ENCODE peak calls at places on chromosomes 16 and 17, in seven cellular contexts. One of them, this sample, is unnamed.

GRCh38 chr17:57587201-57587870 is 157.8 kb downstream of the CCDC182 start:
- DNase-seq in endodermal cell: no peak
- DNase-seq in thoracic aorta: no peak
- DNase-seq in A549: no peak
- DNase-seq in HL-60: no peak
- DNase-seq in heart left ventricle: no peak
- DNase-seq in heart right ventricle: no peak
- DNase-seq in this sample: no peak

GRCh38 chr17:43949777-43950176 is 4.0 kb downstream of the PYY start:
- DNase-seq in endodermal cell: peak; percentile 47
- DNase-seq in thoracic aorta: no peak
- DNase-seq in A549: no peak
- DNase-seq in HL-60: no peak
- DNase-seq in heart left ventricle: no peak
- DNase-seq in heart right ventricle: no peak
- DNase-seq in this sample: no peak

GRCh38 chr16:27721548-27722265 is 171.8 kb downstream of the KATNIP start:
- DNase-seq in endodermal cell: no peak
- DNase-seq in thoracic aorta: peak; percentile 7
- DNase-seq in A549: no peak
- DNase-seq in HL-60: no peak
- DNase-seq in heart left ventricle: peak; percentile 67
- DNase-seq in heart right ventricle: peak; percentile 69
- DNase-seq in this sample: peak; percentile 62

GRCh38 chr16:66382966-66383299 is 16.4 kb downstream of the CDH5 start:
- DNase-seq in endodermal cell: no peak
- DNase-seq in thoracic aorta: no peak
- DNase-seq in A549: peak; percentile 58
- DNase-seq in HL-60: no peak
- DNase-seq in heart left ventricle: no peak
- DNase-seq in heart right ventricle: no peak
- DNase-seq in this sample: no peak

GRCh38 chr17:59175076-59175475 is 19.5 kb downstream of the PRR11 start:
- DNase-seq in endodermal cell: no peak
- DNase-seq in thoracic aorta: no peak
- DNase-seq in A549: no peak
- DNase-seq in HL-60: no peak
- DNase-seq in heart left ventricle: no peak
- DNase-seq in heart right ventricle: no peak
- DNase-seq in this sample: no peak

GRCh38 chr17:67111327-67111726 is 67.0 kb downstream of the CACNG1 start:
- DNase-seq in endodermal cell: no peak
- DNase-seq in thoracic aorta: no peak
- DNase-seq in A549: no peak
- DNase-seq in HL-60: no peak
- DNase-seq in heart left ventricle: no peak
- DNase-seq in heart right ventricle: no peak
- DNase-seq in this sample: no peak

GRCh38 chr17:78868391-78868790 is 27.8 kb upstream of the USP36 start:
- DNase-seq in endodermal cell: no peak
- DNase-seq in thoracic aorta: no peak
- DNase-seq in A549: no peak
- DNase-seq in HL-60: no peak
- DNase-seq in heart left ventricle: no peak
- DNase-seq in heart right ventricle: no peak
- DNase-seq in this sample: no peak

GRCh38 chr17:60107526-60108257 is 29.0 kb upstream of the HEATR6 start:
- DNase-seq in endodermal cell: peak; percentile 36
- DNase-seq in thoracic aorta: no peak
- DNase-seq in A549: no peak
- DNase-seq in HL-60: no peak
- DNase-seq in heart left ventricle: no peak
- DNase-seq in heart right ventricle: no peak
- DNase-seq in this sample: no peak

GRCh38 chr17:62628845-62629555 is 1.5 kb downstream of the MRC2 start:
- DNase-seq in endodermal cell: peak; percentile 83
- DNase-seq in thoracic aorta: no peak
- DNase-seq in A549: no peak
- DNase-seq in HL-60: no peak
- DNase-seq in heart left ventricle: no peak
- DNase-seq in heart right ventricle: no peak
- DNase-seq in this sample: no peak

GRCh38 chr16:86403056-86403455 is 107.3 kb upstream of the FOXF1 start:
- DNase-seq in endodermal cell: no peak
- DNase-seq in thoracic aorta: no peak
- DNase-seq in A549: no peak
- DNase-seq in HL-60: no peak
- DNase-seq in heart left ventricle: no peak
- DNase-seq in heart right ventricle: no peak
- DNase-seq in this sample: no peak

GRCh38 chr16:14015948-14016347 is 55.2 kb upstream of the MRTFB start:
- DNase-seq in endodermal cell: no peak
- DNase-seq in thoracic aorta: no peak
- DNase-seq in A549: peak; percentile 49
- DNase-seq in HL-60: no peak
- DNase-seq in heart left ventricle: peak; percentile 35
- DNase-seq in heart right ventricle: no peak
- DNase-seq in this sample: no peak

GRCh38 chr17:68060336-68060735 is 24.8 kb downstream of the KPNA2 start:
- DNase-seq in endodermal cell: no peak
- DNase-seq in thoracic aorta: no peak
- DNase-seq in A549: no peak
- DNase-seq in HL-60: no peak
- DNase-seq in heart left ventricle: no peak
- DNase-seq in heart right ventricle: no peak
- DNase-seq in this sample: no peak

GRCh38 chr16:89448656-89449055 is 41.7 kb downstream of the ANKRD11 start:
- DNase-seq in endodermal cell: no peak
- DNase-seq in thoracic aorta: no peak
- DNase-seq in A549: no peak
- DNase-seq in HL-60: no peak
- DNase-seq in heart left ventricle: peak; percentile 55
- DNase-seq in heart right ventricle: peak; percentile 50
- DNase-seq in this sample: no peak

GRCh38 chr16:89446975-89447293 is 43.4 kb downstream of the ANKRD11 start:
- DNase-seq in endodermal cell: no peak
- DNase-seq in thoracic aorta: no peak
- DNase-seq in A549: no peak
- DNase-seq in HL-60: no peak
- DNase-seq in heart left ventricle: no peak
- DNase-seq in heart right ventricle: no peak
- DNase-seq in this sample: no peak

GRCh38 chr16:89445166-89445565 is 45.2 kb downstream of the ANKRD11 start:
- DNase-seq in endodermal cell: no peak
- DNase-seq in thoracic aorta: no peak
- DNase-seq in A549: no peak
- DNase-seq in HL-60: no peak
- DNase-seq in heart left ventricle: no peak
- DNase-seq in heart right ventricle: no peak
- DNase-seq in this sample: no peak

GRCh38 chr16:89444151-89444723 is 46.1 kb downstream of the ANKRD11 start:
- DNase-seq in endodermal cell: no peak
- DNase-seq in thoracic aorta: no peak
- DNase-seq in A549: no peak
- DNase-seq in HL-60: no peak
- DNase-seq in heart left ventricle: no peak
- DNase-seq in heart right ventricle: no peak
- DNase-seq in this sample: no peak

GRCh38 chr16:89446136-89446974 is 44.0 kb downstream of the ANKRD11 start:
- DNase-seq in endodermal cell: no peak
- DNase-seq in thoracic aorta: no peak
- DNase-seq in A549: no peak
- DNase-seq in HL-60: no peak
- DNase-seq in heart left ventricle: no peak
- DNase-seq in heart right ventricle: no peak
- DNase-seq in this sample: no peak
- H3K27ac ChIP-seq in endodermal cell: peak overlapping the region; percentile 55
- H3K27ac ChIP-seq in thoracic aorta: no peak overlapping the region
- H3K27ac ChIP-seq in A549: no peak overlapping the region
- H3K27ac ChIP-seq in HL-60: no peak overlapping the region
- H3K27ac ChIP-seq in heart left ventricle: no peak overlapping the region
- H3K27ac ChIP-seq in heart right ventricle: no peak overlapping the region
- H3K27ac ChIP-seq in this sample: no peak overlapping the region

GRCh38 chr17:81315170-81315884 is 20.2 kb upstream of the SLC38A10 start:
- DNase-seq in endodermal cell: no peak
- DNase-seq in thoracic aorta: no peak
- DNase-seq in A549: no peak
- DNase-seq in HL-60: no peak
- DNase-seq in heart left ventricle: no peak
- DNase-seq in heart right ventricle: no peak
- DNase-seq in this sample: peak; percentile 39
- H3K27ac ChIP-seq in endodermal cell: peak overlapping the region; percentile 17
- H3K27ac ChIP-seq in thoracic aorta: no peak overlapping the region
- H3K27ac ChIP-seq in A549: peak overlapping the region; percentile 33
- H3K27ac ChIP-seq in HL-60: no peak overlapping the region
- H3K27ac ChIP-seq in heart left ventricle: no peak overlapping the region
- H3K27ac ChIP-seq in heart right ventricle: no peak overlapping the region
- H3K27ac ChIP-seq in this sample: no peak overlapping the region

DNA sequence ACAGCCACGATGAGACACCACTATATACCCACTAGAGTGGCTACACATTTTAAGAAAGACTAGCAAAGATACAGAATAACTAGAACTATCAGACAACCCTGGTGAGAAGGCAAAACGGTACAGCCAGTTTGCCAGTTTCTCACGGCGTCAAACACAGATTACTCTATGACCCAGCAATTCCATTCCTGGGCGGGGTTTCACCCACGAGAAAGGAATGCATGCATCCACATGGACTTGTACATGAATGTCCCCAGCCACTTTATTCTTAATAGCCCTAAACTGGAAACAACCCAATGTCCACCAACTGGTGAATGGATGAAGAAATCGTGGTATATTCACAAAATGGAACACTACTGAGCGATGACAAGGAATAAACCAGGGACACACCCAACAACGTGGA is 74.5 kb downstream of the MYH10 start:
- DNase-seq in endodermal cell: no peak
- DNase-seq in thoracic aorta: peak; percentile 23
- DNase-seq in A549: no peak
- DNase-seq in HL-60: no peak
- DNase-seq in heart left ventricle: no peak
- DNase-seq in heart right ventricle: no peak
- DNase-seq in this sample: no peak
- H3K27ac ChIP-seq in endodermal cell: no peak overlapping the region
- H3K27ac ChIP-seq in thoracic aorta: peak overlapping the region; percentile 66
- H3K27ac ChIP-seq in A549: no peak overlapping the region
- H3K27ac ChIP-seq in HL-60: no peak overlapping the region
- H3K27ac ChIP-seq in heart left ventricle: no peak overlapping the region
- H3K27ac ChIP-seq in heart right ventricle: no peak overlapping the region
- H3K27ac ChIP-seq in this sample: no peak overlapping the region

GRCh38 chr17:55434721-55435120 is 13.1 kb upstream of the MMD start:
- DNase-seq in endodermal cell: no peak
- DNase-seq in thoracic aorta: no peak
- DNase-seq in A549: no peak
- DNase-seq in HL-60: no peak
- DNase-seq in heart left ventricle: no peak
- DNase-seq in heart right ventricle: no peak
- DNase-seq in this sample: no peak
- H3K27ac ChIP-seq in endodermal cell: no peak overlapping the region
- H3K27ac ChIP-seq in thoracic aorta: no peak overlapping the region
- H3K27ac ChIP-seq in A549: peak overlapping the region; percentile 86
- H3K27ac ChIP-seq in HL-60: no peak overlapping the region
- H3K27ac ChIP-seq in heart left ventricle: no peak overlapping the region
- H3K27ac ChIP-seq in heart right ventricle: no peak overlapping the region
- H3K27ac ChIP-seq in this sample: peak overlapping the region; percentile 30

GRCh38 chr17:77449373-77449907 is 308.7 kb downstream of the SEC14L1 start:
- DNase-seq in endodermal cell: no peak
- DNase-seq in thoracic aorta: no peak
- DNase-seq in A549: no peak
- DNase-seq in HL-60: no peak
- DNase-seq in heart left ventricle: no peak
- DNase-seq in heart right ventricle: no peak
- DNase-seq in this sample: no peak

GRCh38 chr17:77444653-77445029 is 303.9 kb downstream of the SEC14L1 start:
- DNase-seq in endodermal cell: no peak
- DNase-seq in thoracic aorta: no peak
- DNase-seq in A549: no peak
- DNase-seq in HL-60: no peak
- DNase-seq in heart left ventricle: no peak
- DNase-seq in heart right ventricle: peak; percentile 69
- DNase-seq in this sample: no peak

GRCh38 chr17:77445030-77445907 is 304.5 kb downstream of the SEC14L1 start:
- DNase-seq in endodermal cell: no peak
- DNase-seq in thoracic aorta: no peak
- DNase-seq in A549: no peak
- DNase-seq in HL-60: peak; percentile 97
- DNase-seq in heart left ventricle: no peak
- DNase-seq in heart right ventricle: no peak
- DNase-seq in this sample: no peak

GRCh38 chr17:77445908-77446535 is 305.3 kb downstream of the SEC14L1 start:
- DNase-seq in endodermal cell: no peak
- DNase-seq in thoracic aorta: no peak
- DNase-seq in A549: no peak
- DNase-seq in HL-60: peak; percentile 73
- DNase-seq in heart left ventricle: no peak
- DNase-seq in heart right ventricle: no peak
- DNase-seq in this sample: no peak

GRCh38 chr17:77446959-77447634 is 306.3 kb downstream of the SEC14L1 start:
- DNase-seq in endodermal cell: no peak
- DNase-seq in thoracic aorta: no peak
- DNase-seq in A549: no peak
- DNase-seq in HL-60: no peak
- DNase-seq in heart left ventricle: no peak
- DNase-seq in heart right ventricle: no peak
- DNase-seq in this sample: no peak
- H3K27ac ChIP-seq in endodermal cell: no peak overlapping the region
- H3K27ac ChIP-seq in thoracic aorta: no peak overlapping the region
- H3K27ac ChIP-seq in A549: no peak overlapping the region
- H3K27ac ChIP-seq in HL-60: no peak overlapping the region
- H3K27ac ChIP-seq in heart left ventricle: no peak overlapping the region
- H3K27ac ChIP-seq in heart right ventricle: no peak overlapping the region
- H3K27ac ChIP-seq in this sample: no peak overlapping the region

GRCh38 chr16:24525970-24526559 is 13.3 kb upstream of the RBBP6 start:
- DNase-seq in endodermal cell: no peak
- DNase-seq in thoracic aorta: no peak
- DNase-seq in A549: peak; percentile 61
- DNase-seq in HL-60: no peak
- DNase-seq in heart left ventricle: no peak
- DNase-seq in heart right ventricle: no peak
- DNase-seq in this sample: no peak
- H3K27ac ChIP-seq in endodermal cell: no peak overlapping the region
- H3K27ac ChIP-seq in thoracic aorta: no peak overlapping the region
- H3K27ac ChIP-seq in A549: peak overlapping the region; percentile 78
- H3K27ac ChIP-seq in HL-60: no peak overlapping the region
- H3K27ac ChIP-seq in heart left ventricle: no peak overlapping the region
- H3K27ac ChIP-seq in heart right ventricle: no peak overlapping the region
- H3K27ac ChIP-seq in this sample: no peak overlapping the region

GRCh38 chr17:76156662-76156991 is 15.6 kb upstream of the FOXJ1 start:
- DNase-seq in endodermal cell: no peak
- DNase-seq in thoracic aorta: no peak
- DNase-seq in A549: no peak
- DNase-seq in HL-60: no peak
- DNase-seq in heart left ventricle: no peak
- DNase-seq in heart right ventricle: no peak
- DNase-seq in this sample: no peak
- H3K27ac ChIP-seq in endodermal cell: no peak overlapping the region
- H3K27ac ChIP-seq in thoracic aorta: no peak overlapping the region
- H3K27ac ChIP-seq in A549: no peak overlapping the region
- H3K27ac ChIP-seq in HL-60: no peak overlapping the region
- H3K27ac ChIP-seq in heart left ventricle: no peak overlapping the region
- H3K27ac ChIP-seq in heart right ventricle: no peak overlapping the region
- H3K27ac ChIP-seq in this sample: no peak overlapping the region

This sample was measured in caudate nucleus.